ENCODE peak calls at places on chromosomes 1 and 21, in nine cellular contexts. L is GM20000, D is WTC11, R is adrenal gland, V is stomach, M is cardiac muscle cell, S is epithelial cell of esophagus, H is tibial artery, B is BE2C. Y is an unnamed sample.

GRCh38 chr1:36458910-36459309 is 5.3 kb downstream of the MRPS15 start:
- DNase-seq in R (no peak), L (no peak), H (no peak), B (no peak), D (no peak), S (peak), M (no peak), V (no peak), Y (no peak)

GRCh38 chr1:154481058-154481457 is 21.0 kb upstream of the TDRD10 start:
- DNase-seq in L (no peak), B (no peak), R (no peak), S (no peak), M (no peak), H (no peak), D (no peak), V (peak), Y (no peak)

GRCh38 chr1:189929501-189930099 is 548.1 kb downstream of the BRINP3 start:
- DNase-seq in S (peak), D (no peak), L (no peak), H (no peak), B (peak), V (no peak), R (no peak), M (no peak), Y (no peak)

GRCh38 chr1:32886012-32886827 is at the start of gene HPCA:
- DNase-seq in S (peak), V (peak), B (no peak), R (peak), M (peak), L (peak), H (no peak), D (peak), Y (peak)

GRCh38 chr1:183761871-183762270 is 43.0 kb upstream of the RGL1 start:
- DNase-seq in M (peak), H (no peak), R (no peak), S (no peak), B (no peak), L (no peak), D (no peak), V (no peak), Y (no peak)

GRCh38 chr1:184386271-184387068 is at the start of gene C1orf21:
- DNase-seq in D (peak), M (peak), H (peak), S (peak), L (peak), R (peak), V (peak), B (peak), Y (peak)

GRCh38 chr1:201191723-201192477 is 1.3 kb downstream of the IGFN1 start:
- DNase-seq in L (no peak), V (no peak), M (peak), S (peak), B (no peak), D (no peak), R (no peak), H (no peak), Y (no peak)

GRCh38 chr1:230495891-230496385 is 69.8 kb upstream of the PGBD5 start:
- DNase-seq in V (peak), H (no peak), R (no peak), D (no peak), L (no peak), M (peak), B (peak), S (no peak), Y (no peak)

GRCh38 chr1:200890818-200891773 is 3.6 kb upstream of the INAVA start:
- DNase-seq in V (no peak), H (no peak), L (peak), D (peak), M (peak), R (no peak), S (peak), B (peak), Y (peak)

GRCh38 chr1:39128959-39129358 is 75.5 kb upstream of the MACF1 start:
- DNase-seq in S (peak), D (no peak), M (no peak), H (no peak), V (peak), R (no peak), B (no peak), L (no peak), Y (no peak)

GRCh38 chr1:47434051-47434842 is 3.6 kb upstream of the FOXD2 start:
- DNase-seq in M (peak), S (peak), D (no peak), H (peak), V (peak), L (peak), B (peak), R (peak), Y (peak)

GRCh38 chr1:39729030-39729429 is 9.7 kb upstream of the PPIE start:
- DNase-seq in B (no peak), R (no peak), D (no peak), S (peak), V (no peak), M (peak), H (no peak), L (no peak), Y (no peak)

GRCh38 chr1:29991025-29991424 is 732.4 kb downstream of the MATN1 start:
- DNase-seq in S (no peak), B (no peak), D (peak), L (no peak), R (peak), M (no peak), H (no peak), V (no peak), Y (peak)

GRCh38 chr1:210464519-210465039 is 135.9 kb downstream of the HHAT start:
- DNase-seq in H (no peak), V (peak), M (no peak), S (peak), L (no peak), B (peak), R (peak), D (no peak), Y (peak)

GRCh38 chr1:22237433-22238093 is 94.7 kb upstream of the WNT4 start:
- DNase-seq in R (peak), S (no peak), H (no peak), B (no peak), V (no peak), D (no peak), M (no peak), L (no peak), Y (no peak)

GRCh38 chr1:73593379-73593778 is 604.6 kb downstream of the LRRIQ3 start:
- DNase-seq in B (no peak), H (no peak), V (peak), S (peak), R (peak), M (peak), D (no peak), L (no peak), Y (no peak)

GRCh38 chr1:33268457-33268856 is 12.2 kb downstream of the ZNF362 start:
- DNase-seq in V (no peak), D (no peak), R (no peak), L (no peak), M (no peak), H (peak), B (no peak), S (no peak), Y (no peak)

GRCh38 chr21:25750085-25750484 is 15.3 kb downstream of the GABPA start:
- DNase-seq in V (no peak), M (no peak), B (no peak), H (no peak), L (no peak), R (no peak), D (no peak), S (no peak), Y (peak)

GRCh38 chr21:38126677-38127271 is 130.0 kb upstream of the KCNJ15 start:
- DNase-seq in M (peak), D (peak), R (peak), H (peak), S (peak), V (peak), B (peak), L (peak), Y (peak)

GRCh38 chr1:51877434-51878306 is 857 bp downstream of the NRDC start:
- DNase-seq in D (no peak), S (peak), H (no peak), R (peak), V (no peak), M (peak), B (no peak), L (no peak), Y (no peak)

GRCh38 chr1:73359001-73359400 is 839.0 kb downstream of the LRRIQ3 start:
- DNase-seq in L (no peak), H (no peak), M (no peak), R (no peak), B (no peak), V (no peak), S (no peak), D (no peak), Y (no peak)

DNA sequence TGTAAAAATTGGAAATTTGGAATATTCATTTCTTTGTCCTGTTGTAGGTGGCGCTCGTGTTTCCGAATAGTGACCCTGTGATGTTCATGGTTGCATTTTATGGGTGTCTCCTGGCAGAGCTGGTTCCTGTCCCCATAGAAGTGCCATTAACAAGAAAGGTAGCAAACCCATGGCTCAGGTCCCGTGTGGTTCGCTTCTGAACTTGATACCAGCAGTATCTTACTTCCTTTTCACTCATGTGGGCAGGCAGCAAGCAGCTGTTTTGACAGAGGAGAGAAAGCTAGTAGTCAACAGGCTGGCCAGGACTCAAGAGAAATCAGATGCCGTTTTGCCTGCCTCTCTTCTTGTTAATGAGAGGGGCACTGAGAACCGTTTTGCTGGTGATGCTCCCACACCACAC is 72.8 kb downstream of the S100B start:
- DNase-seq in H (no peak), L (no peak), V (no peak), M (no peak), R (peak), B (no peak), S (no peak), D (no peak), Y (no peak)
- TF ChIP-seq CTCF in H (no peak), L (no peak), V (no peak), M (no peak), R (no peak), B (no peak), S (no peak), D (no peak), Y (no peak)

DNA sequence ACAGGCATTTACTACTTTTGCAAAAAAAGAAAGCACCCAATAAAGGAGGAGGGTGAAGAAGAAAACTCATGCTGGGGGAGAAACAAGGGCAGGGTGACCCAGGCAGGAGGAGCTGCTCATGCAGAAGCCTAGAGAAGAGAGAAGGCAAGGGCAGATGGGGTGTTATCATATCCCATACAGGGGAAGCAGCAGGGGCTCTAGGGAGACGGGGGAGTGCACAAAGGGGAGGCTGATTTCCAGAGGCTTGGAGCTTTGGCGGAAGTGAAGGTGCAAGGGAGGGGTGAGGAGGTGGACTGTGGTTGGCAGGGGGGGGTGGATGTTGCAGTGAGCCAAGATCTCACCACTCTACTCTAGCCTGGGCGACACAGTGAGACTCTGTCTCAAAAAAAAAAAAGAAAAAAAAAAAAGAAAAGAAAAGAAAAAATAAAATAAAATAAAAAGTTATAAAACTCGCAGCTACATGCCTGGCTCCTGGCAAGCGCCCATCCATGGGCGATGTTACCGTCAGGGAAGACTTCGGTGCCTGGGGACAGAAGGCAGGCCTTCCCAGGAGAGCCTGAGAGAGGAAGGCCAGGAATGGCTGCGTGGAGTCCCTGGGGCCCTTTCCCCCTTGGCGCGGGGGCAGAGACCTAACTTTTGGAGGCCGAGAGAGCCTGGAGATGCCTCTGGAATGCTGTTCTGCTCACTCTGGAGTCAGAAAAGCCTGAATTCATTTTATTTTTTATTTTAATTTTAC is 3.3 kb upstream of the FCN3 start:
- DNase-seq in M (no peak), H (no peak), V (no peak), B (no peak), S (no peak), L (no peak), D (no peak), R (no peak), Y (no peak)
- TF ChIP-seq CTCF in M (no peak), H (no peak), V (no peak), B (no peak), S (no peak), L (no peak), D (no peak), R (no peak), Y (no peak)

DNA sequence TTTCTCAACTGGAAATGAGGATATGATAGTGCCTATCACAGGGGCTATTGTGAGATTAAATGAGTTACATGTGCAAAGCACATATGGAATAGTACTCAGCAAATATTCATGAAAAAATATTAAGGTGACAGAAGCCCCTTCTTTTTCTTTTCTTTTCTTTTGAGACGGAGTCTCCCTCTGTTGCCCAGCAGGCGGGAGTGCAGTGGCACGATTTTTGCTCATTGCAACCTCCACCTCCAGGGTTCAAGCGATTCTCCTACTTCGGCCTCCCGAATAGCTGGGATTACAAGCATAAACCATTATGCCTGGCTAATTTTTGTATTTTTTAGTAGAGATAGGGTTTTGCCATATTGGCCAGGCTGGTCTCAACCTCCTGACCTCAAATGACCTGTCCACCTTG is 139.4 kb downstream of the HIVEP3 start:
- DNase-seq in L (no peak), M (no peak), S (no peak), V (no peak), H (no peak), B (no peak), R (no peak), D (no peak), Y (no peak)
- TF ChIP-seq CTCF in L (no peak), M (peak), S (no peak), V (no peak), H (no peak), B (no peak), R (no peak), D (no peak), Y (no peak)

GRCh38 chr21:46108827-46109226 is 10.9 kb downstream of the COL6A2 start:
- DNase-seq in M (no peak), S (no peak), B (no peak), H (no peak), D (no peak), R (peak), V (peak), L (no peak), Y (no peak)

GRCh38 chr21:46111193-46111571 is 13.3 kb downstream of the COL6A2 start:
- DNase-seq in S (no peak), R (peak), V (peak), D (no peak), M (no peak), B (peak), L (no peak), H (no peak), Y (no peak)

GRCh38 chr21:46111857-46112730 is 14.2 kb downstream of the COL6A2 start:
- DNase-seq in M (no peak), H (no peak), R (peak), V (peak), D (no peak), S (no peak), B (peak), L (no peak), Y (no peak)

GRCh38 chr21:46109251-46110221 is 11.6 kb downstream of the COL6A2 start:
- DNase-seq in B (peak), M (no peak), L (no peak), H (peak), D (no peak), V (peak), R (peak), S (no peak), Y (no peak)

DNA sequence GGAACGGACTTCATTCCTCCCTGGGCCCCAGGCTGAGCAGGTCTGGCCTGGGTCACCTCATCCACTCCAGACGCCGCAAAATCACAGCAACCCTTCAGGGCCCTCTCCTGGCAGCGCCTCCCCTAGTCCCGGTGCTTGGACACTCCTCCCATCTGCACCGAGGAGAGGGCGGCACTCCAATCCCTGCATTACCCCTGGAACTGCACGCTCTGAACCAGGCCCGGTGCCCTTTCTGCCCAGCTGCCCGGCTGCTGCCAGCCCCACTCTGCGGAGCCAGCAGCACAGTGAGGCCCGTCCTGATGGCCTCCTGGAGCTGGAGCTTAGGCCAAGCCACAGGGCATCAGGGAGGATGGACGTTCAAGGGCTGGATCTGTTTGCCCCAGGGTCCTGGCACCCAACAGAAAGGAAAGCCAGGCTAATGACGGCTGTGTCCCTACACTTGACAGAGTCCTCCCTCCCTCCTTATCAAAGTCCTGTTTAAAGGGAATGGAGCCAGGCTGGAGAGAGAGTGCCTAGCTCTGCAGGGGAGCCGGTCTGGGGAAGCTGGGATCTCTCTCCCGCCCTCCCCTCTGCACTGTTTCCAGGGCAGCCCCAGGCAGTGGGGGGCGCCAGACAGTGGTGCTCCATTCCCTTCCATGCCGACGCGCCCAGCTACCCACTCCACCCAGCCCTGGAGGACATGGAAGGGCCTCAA is 12.7 kb downstream of the COL6A2 start:
- DNase-seq in L (no peak), B (peak), R (peak), V (peak), H (peak), M (no peak), S (no peak), D (peak), Y (no peak)
- TF ChIP-seq CTCF in L (no peak), B (no peak), R (no peak), V (no peak), H (peak), M (no peak), S (no peak), D (no peak), Y (no peak)

GRCh38 chr1:156691665-156692408 is 13.5 kb downstream of the CRABP2 start:
- DNase-seq in L (no peak), B (peak), M (no peak), D (no peak), H (no peak), V (no peak), S (peak), R (no peak), Y (peak)
- TF ChIP-seq CTCF in L (no peak), B (peak), M (peak), D (no peak), H (no peak), V (peak), S (peak), R (no peak), Y (no peak)

DNA sequence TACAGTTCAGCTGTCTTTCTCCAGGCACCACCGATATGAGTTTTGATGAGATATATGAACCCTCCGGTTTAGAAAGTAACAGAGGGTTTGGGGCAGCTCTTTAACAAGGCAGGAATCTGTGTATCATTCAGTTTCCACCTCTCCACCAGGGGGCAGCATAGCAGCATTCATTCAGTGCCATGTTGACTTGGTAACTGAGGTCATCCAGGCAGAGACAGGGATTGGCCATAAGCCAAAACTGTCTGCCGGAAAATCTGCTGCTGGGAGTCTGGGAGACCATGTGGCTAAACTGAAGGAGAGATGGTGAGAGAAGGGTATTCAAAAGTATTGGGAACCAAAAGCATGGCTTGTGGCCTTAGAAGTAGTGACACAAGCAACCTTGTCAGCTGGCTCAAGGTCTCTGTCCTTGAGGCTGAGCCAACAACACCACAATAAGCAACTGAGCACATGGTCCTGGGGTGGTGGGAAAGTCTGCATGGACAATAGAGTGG is 98.5 kb downstream of the LMX1A start:
- DNase-seq in H (peak), L (peak), B (peak), R (peak), M (peak), S (peak), D (peak), V (peak), Y (peak)
- TF ChIP-seq CTCF in H (peak), L (peak), B (peak), R (peak), M (peak), S (peak), D (peak), V (peak), Y (peak)

Y was measured in nephron progenitor cell.